ENCODE peak calls at places on chromosomes 7 and 10, in six cellular contexts. M, X, E, P, W and F are unnamed samples.
A peak's percentile ranks its signal among the peaks of the same experiment; 100 is the strongest.

GRCh38 chr7:151309306-151309705 is 32.3 kb upstream of the NUB1 start:
- DNase-seq in W (no peak), P (no peak), E (no peak), X (no peak), M (no peak), F (no peak)

GRCh38 chr7:65430344-65431186 is 56.9 kb downstream of the ZNF92 start:
- DNase-seq in P (no peak), E (no peak), X (no peak), M (no peak), W (no peak), F (no peak)

GRCh38 chr10:8396675-8397074 is 342.2 kb downstream of the GATA3 start:
- DNase-seq in P (no peak), M (no peak), X (no peak), E (no peak), W (no peak), F (no peak)

GRCh38 chr10:128560993-128561392 is 434.8 kb upstream of the MKI67 start:
- DNase-seq in E (no peak), P (no peak), M (no peak), X (no peak), W (no peak), F (no peak)

GRCh38 chr10:70232155-70232858 is 922 bp downstream of the PPA1 start:
- DNase-seq in X (peak; percentile 80), M (peak; percentile 36), E (no peak), P (peak; percentile 37), W (peak; percentile 72), F (no peak)

GRCh38 chr10:23702977-23703414 is 264.1 kb downstream of the OTUD1 start:
- DNase-seq in E (no peak), X (peak; percentile 66), P (no peak), M (peak; percentile 38), W (peak; percentile 55), F (peak; percentile 23)

GRCh38 chr10:117439243-117439912 is 64.1 kb upstream of the PDZD8 start:
- DNase-seq in E (no peak), X (peak; percentile 90), P (peak; percentile 66), W (no peak), M (no peak), F (no peak)

GRCh38 chr10:120945801-120946302 is 94.7 kb downstream of the WDR11 start:
- DNase-seq in W (peak; percentile 36), M (no peak), P (peak; percentile 70), X (peak; percentile 79), E (no peak), F (no peak)

GRCh38 chr7:139566736-139567646 is 43.5 kb downstream of the CLEC2L start:
- DNase-seq in E (peak; percentile 70), X (no peak), M (no peak), W (no peak), P (no peak), F (no peak)

GRCh38 chr10:79349072-79349491 is 1.8 kb downstream of the PPIF start:
- DNase-seq in E (peak; percentile 64), X (no peak), P (no peak), M (no peak), W (no peak), F (no peak)

GRCh38 chr10:72524489-72524888 is 101.4 kb downstream of the MICU1 start:
- DNase-seq in M (no peak), P (no peak), X (no peak), W (no peak), E (no peak), F (no peak)

GRCh38 chr10:124318811-124319210 is 99.9 kb downstream of the OAT start:
- DNase-seq in W (no peak), X (peak; percentile 14), E (no peak), P (no peak), M (no peak), F (no peak)

GRCh38 chr7:32062150-32062549 is 8.1 kb downstream of the PDE1C start:
- DNase-seq in E (no peak), X (peak; percentile 66), W (peak; percentile 66), M (peak; percentile 58), P (peak; percentile 27), F (peak; percentile 27)

GRCh38 chr10:86186633-86187032 is 180.0 kb downstream of the GRID1 start:
- DNase-seq in E (no peak), W (no peak), X (no peak), P (no peak), M (no peak), F (no peak)

GRCh38 chr10:86188326-86188725 is 178.3 kb downstream of the GRID1 start:
- DNase-seq in P (peak; percentile 2), W (peak; percentile 7), E (no peak), X (no peak), M (no peak), F (no peak)

GRCh38 chr10:86189891-86190290 is 176.7 kb downstream of the GRID1 start:
- DNase-seq in W (peak; percentile 4), M (no peak), E (no peak), P (no peak), X (no peak), F (no peak)

GRCh38 chr10:86188796-86189558 is 177.6 kb downstream of the GRID1 start:
- DNase-seq in W (peak; percentile 13), P (peak; percentile 1), E (no peak), M (no peak), X (no peak), F (no peak)

DNA sequence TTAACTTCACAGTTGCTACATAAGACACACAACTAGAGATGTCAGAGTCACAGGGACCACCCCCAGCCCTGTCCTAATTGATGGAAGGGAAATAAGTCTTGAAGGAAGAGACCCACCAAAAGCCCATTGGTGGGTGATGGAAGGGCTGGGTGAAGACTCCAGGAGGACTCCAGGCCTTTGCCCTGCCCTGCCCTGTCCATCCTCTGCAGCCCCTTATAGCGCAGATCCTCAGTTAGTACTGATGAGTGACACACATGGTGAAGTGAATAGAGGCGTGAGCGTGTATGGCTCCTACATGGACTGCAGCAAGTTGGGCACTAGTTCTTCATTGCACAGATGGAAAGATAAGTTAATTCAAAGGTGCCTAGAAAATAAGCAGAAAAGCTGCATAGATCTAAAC is 178.8 kb downstream of the GRID1 start:
- DNase-seq in M (no peak), P (no peak), X (no peak), E (no peak), W (peak; percentile 14), F (no peak)
- H3K27ac ChIP-seq in M (no peak overlapping the region), P (no peak overlapping the region), X (no peak overlapping the region), E (no peak overlapping the region), W (no peak overlapping the region), F (no peak overlapping the region)

DNA sequence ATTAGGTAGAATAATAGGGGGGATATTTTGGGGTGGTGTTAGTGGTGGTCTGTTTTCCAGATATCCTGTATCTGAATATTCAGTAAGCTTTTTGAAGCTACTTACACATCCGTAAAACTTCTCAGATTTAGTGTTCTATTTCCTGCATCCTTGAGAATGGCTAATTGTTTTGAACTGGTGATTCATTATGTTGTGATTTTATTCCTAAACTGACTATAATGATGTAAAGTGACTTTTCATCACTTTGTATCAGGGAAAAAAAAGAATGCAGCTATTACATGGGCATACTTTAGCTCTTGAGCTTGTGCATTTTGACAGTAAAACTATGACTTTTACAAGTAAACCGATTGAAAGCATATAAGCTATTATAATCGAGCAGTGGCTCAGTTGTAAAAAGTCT is 18.2 kb downstream of the WAC start:
- DNase-seq in E (no peak), W (no peak), X (no peak), P (no peak), M (no peak), F (no peak)
- H3K4me1 ChIP-seq in E (peaks cover 79% of the 10 kb centered on the region), W (peaks cover 86% of the 10 kb centered on the region), X (no peaks in the 10 kb centered on the region), P (peaks cover 10% of the 10 kb centered on the region), M (peaks cover 43% of the 10 kb centered on the region), F (peaks cover 75% of the 10 kb centered on the region)

GRCh38 chr10:102133373-102134195 is 744 bp downstream of the PPRC1 start:
- DNase-seq in E (no peak), W (peak; percentile 63), X (peak; percentile 90), P (peak; percentile 81), M (peak; percentile 90), F (peak; percentile 45)

GRCh38 chr10:102132563-102133372 is at the start of gene PPRC1:
- DNase-seq in P (peak; percentile 97), E (no peak), M (peak; percentile 99), X (peak; percentile 99), W (peak; percentile 99), F (peak; percentile 97)

GRCh38 chr10:102131286-102132170 is 1.3 kb upstream of the PPRC1 start:
- DNase-seq in M (no peak), W (no peak), X (no peak), P (no peak), E (no peak), F (no peak)

GRCh38 chr10:102134416-102134815 is 1.6 kb downstream of the PPRC1 start:
- DNase-seq in E (no peak), W (no peak), P (no peak), X (no peak), M (no peak), F (no peak)

DNA sequence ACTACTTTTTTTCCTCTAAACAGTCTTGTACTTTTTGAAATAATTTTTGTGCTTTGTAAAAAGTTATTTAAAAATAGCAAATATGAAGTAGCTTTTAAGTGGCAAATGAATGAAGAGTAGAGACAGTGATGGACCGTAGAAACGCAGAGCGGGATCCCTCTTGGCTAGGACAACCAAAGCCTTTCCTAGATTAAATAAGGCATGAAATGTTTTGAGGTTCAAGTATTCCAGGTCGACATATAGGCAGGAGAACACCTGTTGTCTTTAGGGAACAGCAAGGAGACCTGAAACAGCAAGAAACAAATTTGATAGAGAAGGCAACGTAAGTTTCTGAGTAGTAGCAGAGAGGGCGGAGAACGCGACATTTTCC is 662 bp upstream of the PPRC1 start:
- DNase-seq in X (no peak), E (no peak), W (no peak), M (no peak), P (no peak), F (no peak)
- TF ChIP-seq POLR2A in X (no peak), E (no peak), W (no peak), M (no peak), P (no peak), F (no peak)

GRCh38 chr7:80182630-80183276 is 48.1 kb downstream of the GNAI1 start:
- DNase-seq in E (no peak), M (no peak), X (no peak), W (no peak), P (no peak), F (no peak)
- H3K27ac ChIP-seq in E (no peak overlapping the region), M (no peak overlapping the region), X (no peak overlapping the region), W (no peak overlapping the region), P (no peak overlapping the region), F (no peak overlapping the region)

DNA sequence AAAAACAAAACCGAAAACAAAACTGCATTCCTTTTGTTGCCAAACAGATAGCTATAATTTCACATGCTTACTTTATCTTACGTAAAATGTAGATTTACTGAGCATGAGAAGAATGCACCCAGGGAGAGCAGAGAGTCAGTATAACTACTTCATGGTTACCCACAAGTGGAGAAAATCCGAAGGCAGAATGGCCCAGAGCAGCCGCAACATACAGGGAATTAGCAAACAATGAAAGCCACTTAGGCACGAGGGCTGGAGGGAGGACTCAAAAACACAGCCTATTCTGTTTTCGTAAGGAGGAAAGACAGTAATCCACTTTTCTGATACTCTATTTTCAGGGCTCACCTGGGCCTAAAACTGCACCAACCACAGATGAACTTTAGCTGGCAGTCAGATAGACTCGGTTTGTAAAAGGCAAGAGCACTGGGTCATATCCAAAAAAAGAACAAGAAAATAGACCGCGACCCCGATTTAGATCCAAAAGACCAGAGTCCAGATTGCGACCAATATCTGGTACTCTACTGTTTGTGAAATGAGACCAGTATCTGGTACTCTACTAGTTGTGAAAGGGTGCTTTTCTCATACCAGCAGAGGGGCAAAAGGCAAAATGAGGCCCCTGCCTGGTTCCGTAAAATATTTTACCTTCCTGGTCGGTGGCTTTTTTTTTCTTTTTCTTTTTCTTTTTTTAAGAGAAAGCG is 1.3 kb downstream of the ITPRIP start:
- DNase-seq in W (no peak), M (no peak), E (no peak), X (peak; percentile 60), P (no peak), F (no peak)
- H3K4me1 ChIP-seq in W (peaks cover 74% of the 10 kb centered on the region), M (peaks cover 51% of the 10 kb centered on the region), E (peaks cover 68% of the 10 kb centered on the region), X (no peaks in the 10 kb centered on the region), P (peaks cover 32% of the 10 kb centered on the region), F (peaks cover 40% of the 10 kb centered on the region)